ENCODE peak calls at places on chromosomes 13 and 19, in four cellular contexts. L is fibroblast of lung, C is HepG2, V is astrocyte. D is an unnamed sample. For H3K4me1, the result is how much of the 10 kb centered on the place peaks cover.

GRCh38 chr13:73230714-73231113 is 171.9 kb downstream of the KLF5 start:
- DNase-seq in C (no peak), L (no peak), V (no peak), D (no peak)

GRCh38 chr13:111630411-111630810 is 310.0 kb downstream of the TEX29 start:
- DNase-seq in L (no peak), V (no peak), C (no peak), D (no peak)

GRCh38 chr13:98445340-98446233 is 131.3 kb downstream of the STK24 start:
- DNase-seq in L (peak), V (peak), C (peak), D (peak)

GRCh38 chr19:1486720-1487575 is 3.2 kb downstream of the PCSK4 start:
- DNase-seq in L (no peak), C (no peak), V (no peak), D (no peak)

GRCh38 chr13:101639711-101640110 is 187.2 kb downstream of the ITGBL1 start:
- DNase-seq in C (no peak), L (no peak), V (no peak), D (peak)

GRCh38 chr19:15144046-15144646 is 36.9 kb downstream of the SYDE1 start:
- DNase-seq in C (no peak), L (no peak), V (no peak), D (no peak)

GRCh38 chr19:7638802-7639465 is 2.0 kb downstream of the STXBP2 start:
- DNase-seq in L (no peak), V (no peak), C (no peak), D (no peak)

GRCh38 chr13:96052655-96053002 is 572 bp downstream of the UGGT2 start:
- DNase-seq in L (peak), V (peak), C (peak), D (peak)

GRCh38 chr13:63288576-63288975 is 1872.9 kb upstream of the PCDH20 start:
- DNase-seq in L (peak), V (peak), C (no peak), D (no peak)

GRCh38 chr19:40754611-40755247 is 3.7 kb downstream of the SNRPA start:
- DNase-seq in C (peak), L (no peak), V (no peak), D (no peak)

GRCh38 chr13:85277753-85278152 is 521.5 kb downstream of the SLITRK6 start:
- DNase-seq in L (no peak), V (peak), C (peak), D (peak)

GRCh38 chr19:13398780-13399726 is 107.2 kb downstream of the CACNA1A start:
- DNase-seq in V (peak), L (peak), C (no peak), D (peak)

GRCh38 chr13:33034061-33034460 is 17.8 kb downstream of the KL start:
- DNase-seq in L (no peak), V (no peak), C (no peak), D (no peak)

GRCh38 chr19:788821-789472 is 8.3 kb upstream of the PTBP1 start:
- DNase-seq in C (peak), V (no peak), L (peak), D (no peak)

GRCh38 chr13:91017669-91018053 is 329.8 kb upstream of the MIR17HG start:
- DNase-seq in V (peak), L (no peak), C (no peak), D (peak)

GRCh38 chr13:67632590-67632989 is 402.5 kb upstream of the PCDH9 start:
- DNase-seq in V (no peak), L (peak), C (no peak), D (peak)

GRCh38 chr19:17469092-17469370 is 1.3 kb upstream of the SLC27A1 start:
- DNase-seq in L (no peak), C (no peak), V (peak), D (no peak)

GRCh38 chr19:44755219-44755618 is 6.7 kb downstream of the BCL3 start:
- DNase-seq in C (no peak), V (no peak), L (no peak), D (no peak)

GRCh38 chr13:105462981-105463380 is 1072.5 kb downstream of the EFNB2 start:
- DNase-seq in L (peak), V (peak), C (no peak), D (peak)

GRCh38 chr19:2722541-2723344 is 1.6 kb upstream of the DIRAS1 start:
- DNase-seq in L (peak), C (no peak), V (peak), D (no peak)

GRCh38 chr19:34969721-34970120 is 5.7 kb upstream of the ZNF792 start:
- DNase-seq in C (no peak), L (no peak), V (no peak), D (no peak)

GRCh38 chr19:47037766-47038165 is 10.7 kb downstream of the TMEM160 start:
- DNase-seq in V (no peak), L (no peak), C (no peak), D (no peak)

GRCh38 chr13:111604087-111604486 is 283.6 kb downstream of the TEX29 start:
- DNase-seq in L (no peak), C (no peak), V (no peak), D (no peak)

GRCh38 chr19:39098365-39099269 is 14.4 kb downstream of the ACP7 start:
- DNase-seq in C (no peak), L (no peak), V (no peak), D (no peak)
- TF ChIP-seq EZH2 in C (no peak), L (peak), V (peak), D (no peak)

DNA sequence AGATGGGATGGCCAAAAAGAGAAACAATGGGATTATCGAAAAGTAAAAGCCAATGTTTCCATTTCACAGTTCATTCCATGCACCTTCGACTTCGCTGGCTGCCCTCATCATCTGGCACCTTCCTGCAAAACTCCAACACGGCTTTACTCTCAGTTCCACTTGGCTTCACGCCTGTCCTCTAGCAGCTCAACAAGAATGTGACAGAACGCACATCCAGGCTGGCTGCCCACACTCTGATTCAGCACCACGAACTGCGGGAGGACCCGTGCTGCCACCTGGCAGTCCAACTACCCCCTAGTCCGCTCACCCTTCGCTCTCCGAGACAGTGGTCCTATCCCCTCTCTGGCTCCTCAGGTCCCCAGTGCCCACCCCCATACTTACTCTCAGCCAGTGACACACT is 11.7 kb downstream of the ATP7B start:
- DNase-seq in C (no peak), L (peak), V (peak), D (no peak)
- TF ChIP-seq CTCF in C (no peak), L (no peak), V (no peak), D (no peak)

DNA sequence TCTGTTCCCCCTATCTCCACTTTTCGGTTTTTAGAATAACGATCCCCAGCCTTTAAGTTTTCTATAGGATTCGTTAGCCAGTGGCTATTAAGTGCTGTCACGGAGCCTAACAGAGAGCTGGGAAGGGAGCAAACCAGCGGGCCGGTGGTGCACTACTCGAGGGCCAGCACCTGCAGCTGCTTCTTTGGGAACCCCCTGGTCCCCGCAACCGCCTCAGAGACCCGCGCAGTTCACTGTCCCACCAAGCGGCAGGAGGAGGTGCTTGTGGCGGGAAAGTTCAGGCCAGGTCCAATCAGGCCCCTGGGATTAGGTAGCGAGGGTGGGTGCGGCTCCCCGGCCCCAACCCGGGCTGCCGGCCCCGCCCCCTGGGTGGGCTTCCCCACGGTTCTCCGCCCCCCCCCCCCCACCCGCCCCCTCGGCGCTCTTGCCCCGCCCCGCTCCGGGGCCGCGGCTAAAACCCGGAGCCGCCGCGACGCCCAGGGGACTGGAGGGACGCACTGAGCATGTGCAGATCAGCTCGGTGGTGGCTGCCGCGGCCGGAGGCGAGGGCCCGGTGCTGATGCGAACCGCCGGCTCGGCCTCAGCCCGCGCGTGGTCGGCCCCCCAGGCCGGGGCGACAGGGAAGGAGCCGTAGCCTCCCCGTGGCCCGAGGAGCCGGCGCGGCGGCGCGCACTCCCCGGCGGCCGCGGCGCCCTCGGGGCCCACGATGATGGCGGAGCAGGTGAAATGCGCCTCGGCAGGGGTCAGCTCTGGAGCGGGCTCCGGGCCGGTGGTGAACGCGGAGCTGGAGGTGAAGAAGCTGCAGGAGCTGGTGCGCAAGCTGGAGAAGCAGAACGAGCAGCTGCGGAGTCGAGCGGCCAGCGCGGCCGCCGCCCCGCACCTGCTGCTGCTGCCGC is at the start of gene SLAIN1:
- DNase-seq in V (peak), L (peak), C (peak), D (peak)
- H3K4me1 ChIP-seq in V (under half), L (under half), C (under half), D (under half)

GRCh38 chr13:107018285-107018684 is 450.3 kb upstream of the ARGLU1 start:
- DNase-seq in V (no peak), C (no peak), L (no peak), D (no peak)
- TF ChIP-seq EZH2 in V (no peak), C (no peak), L (no peak), D (no peak)

GRCh38 chr19:55099557-55100506 is 17.6 kb downstream of the PPP1R12C start:
- DNase-seq in V (no peak), C (no peak), L (no peak), D (no peak)
- TF ChIP-seq CTCF in V (peak), C (peak), L (peak), D (peak)

DNA sequence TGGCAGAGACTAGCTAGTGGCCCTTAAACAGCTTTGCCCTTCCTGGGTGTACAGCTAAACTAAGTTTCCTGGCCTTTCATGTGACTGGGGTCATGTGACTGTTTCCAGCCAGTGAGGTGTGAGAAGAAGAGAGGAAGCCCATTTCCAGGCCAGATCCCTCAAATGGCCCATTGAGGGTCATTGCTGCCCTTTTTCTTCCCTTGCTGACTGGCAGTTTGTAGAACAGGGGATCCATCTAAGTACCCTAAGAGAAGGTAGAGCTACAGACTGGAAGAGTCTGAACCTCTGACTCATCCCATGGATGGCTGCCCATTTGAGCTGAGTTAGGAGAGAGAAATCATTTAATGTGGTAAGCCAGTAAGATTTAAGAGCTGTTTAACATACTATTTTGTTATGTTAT is 2.8 kb downstream of the SWSAP1 start:
- DNase-seq in L (peak), V (peak), C (no peak), D (no peak)
- H3K4me1 ChIP-seq in L (under half), V (half or more), C (half or more), D (under half)

GRCh38 chr19:49911381-49912145 is 14.9 kb upstream of the IL4I1 start:
- DNase-seq in L (no peak), C (no peak), V (no peak), D (no peak)

GRCh38 chr19:49913720-49914119 is 15.3 kb upstream of the ATF5 start:
- DNase-seq in L (no peak), V (no peak), C (no peak), D (no peak)

GRCh38 chr19:49915271-49915670 is 13.7 kb upstream of the ATF5 start:
- DNase-seq in L (no peak), C (no peak), V (no peak), D (no peak)

GRCh38 chr19:49910179-49910578 is 13.5 kb upstream of the IL4I1 start:
- DNase-seq in L (no peak), V (no peak), C (no peak), D (no peak)

DNA sequence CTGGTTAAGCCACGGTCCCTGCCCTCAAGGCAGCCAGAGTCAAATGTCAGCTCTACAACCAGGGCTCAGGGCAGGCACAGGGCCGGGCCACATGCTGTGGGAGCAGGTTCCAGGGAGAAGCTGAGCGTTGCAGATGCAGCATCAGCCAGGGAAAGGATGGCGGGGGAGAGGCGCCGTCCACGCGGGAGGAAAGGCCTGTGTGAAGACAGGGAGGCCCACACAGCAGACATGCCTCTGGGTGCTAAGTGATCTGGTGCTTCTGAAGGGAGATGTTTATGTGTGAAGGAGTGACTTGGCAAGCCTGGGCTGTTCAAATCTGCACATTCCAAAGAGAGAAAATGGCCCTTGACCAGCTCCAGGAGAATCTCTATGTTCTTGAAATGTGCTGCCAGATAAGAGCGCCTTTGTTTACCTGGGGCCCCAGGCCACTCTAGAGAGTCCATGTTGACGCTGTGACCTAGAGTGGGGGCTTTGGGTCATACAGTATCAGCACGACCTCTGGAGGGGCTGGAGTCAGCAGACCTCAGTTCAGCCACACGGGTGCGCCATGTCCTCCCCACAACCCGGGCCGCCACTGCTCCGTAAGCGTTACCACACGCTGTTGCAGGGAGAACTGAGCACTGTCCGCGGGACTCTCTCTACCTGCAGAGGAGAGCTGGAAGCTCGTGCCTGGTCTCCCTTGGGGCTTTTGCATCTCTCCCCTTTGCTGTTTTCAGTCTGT is 15.9 kb upstream of the ATF5 start:
- DNase-seq in V (no peak), L (no peak), C (peak), D (no peak)
- TF ChIP-seq EZH2 in V (no peak), L (no peak), C (no peak), D (no peak)